ENCODE peak calls at places on chromosomes 6 and 20, in eight cellular contexts. B is GF-D8, S is cardiac muscle cell, V is GM12865, E is cardiac fibroblast, D is iris pigment epithelial cell, I is ovary, C is GM13977. U is an unnamed sample.

GRCh38 chr6:129340983-129341382 is 369.0 kb downstream of the ARHGAP18 start:
- DNase-seq in B (no peak), S (no peak), V (no peak), E (peak; percentile 96), D (peak; percentile 92), I (no peak), C (no peak), U (no peak)

GRCh38 chr20:17461941-17462340 is 69.2 kb downstream of the BFSP1 start:
- DNase-seq in B (no peak), S (no peak), V (no peak), E (no peak), D (no peak), I (no peak), C (no peak), U (no peak)

GRCh38 chr6:35360349-35361138 is 18.2 kb downstream of the PPARD start:
- DNase-seq in B (no peak), S (no peak), V (no peak), E (peak; percentile 40), D (peak; percentile 72), I (no peak), C (no peak), U (peak; percentile 54)

GRCh38 chr6:30876039-30876730 is 8.1 kb upstream of the DDR1 start:
- DNase-seq in B (no peak), S (no peak), V (peak; percentile 52), E (peak; percentile 94), D (peak; percentile 93), I (peak; percentile 81), C (no peak), U (no peak)

GRCh38 chr6:4675086-4675485 is 101.1 kb upstream of the CDYL start:
- DNase-seq in B (no peak), S (peak; percentile 11), V (no peak), E (no peak), D (no peak), I (no peak), C (no peak), U (no peak)

GRCh38 chr6:137873273-137873762 is 6.3 kb downstream of the TNFAIP3 start:
- DNase-seq in B (peak; percentile 67), S (no peak), V (peak; percentile 92), E (peak; percentile 97), D (peak; percentile 95), I (peak; percentile 81), C (peak; percentile 64), U (peak; percentile 75)

GRCh38 chr20:50067461-50067860 is 45.5 kb downstream of the UBE2V1 start:
- DNase-seq in B (no peak), S (no peak), V (no peak), E (no peak), D (no peak), I (no peak), C (no peak), U (no peak)

GRCh38 chr6:16704706-16705402 is 56.4 kb downstream of the ATXN1 start:
- DNase-seq in B (no peak), S (peak; percentile 42), V (peak; percentile 46), E (peak; percentile 36), D (peak; percentile 72), I (no peak), C (no peak), U (no peak)

GRCh38 chr6:113416166-113416565 is 441.0 kb upstream of the MARCKS start:
- DNase-seq in B (no peak), S (no peak), V (no peak), E (peak; percentile 37), D (no peak), I (no peak), C (no peak), U (no peak)

GRCh38 chr6:34362909-34363713 is 29.4 kb downstream of the NUDT3 start:
- DNase-seq in B (no peak), S (peak; percentile 42), V (peak; percentile 63), E (no peak), D (no peak), I (no peak), C (peak; percentile 40), U (no peak)

GRCh38 chr6:4632411-4632810 is 143.8 kb upstream of the CDYL start:
- DNase-seq in B (no peak), S (no peak), V (no peak), E (no peak), D (no peak), I (no peak), C (no peak), U (no peak)

GRCh38 chr6:76574746-76575145 is 502.3 kb upstream of the IMPG1 start:
- DNase-seq in B (no peak), S (peak; percentile 8), V (no peak), E (no peak), D (no peak), I (no peak), C (no peak), U (no peak)

GRCh38 chr20:13220194-13220856 is 749 bp upstream of the ISM1 start:
- DNase-seq in B (no peak), S (peak; percentile 69), V (no peak), E (peak; percentile 21), D (peak; percentile 15), I (no peak), C (peak; percentile 35), U (peak; percentile 80)

GRCh38 chr6:20497200-20497820 is 36.9 kb upstream of the CDKAL1 start:
- DNase-seq in B (no peak), S (no peak), V (no peak), E (peak; percentile 30), D (peak; percentile 81), I (no peak), C (no peak), U (no peak)

GRCh38 chr6:155224031-155224451 is 39.8 kb upstream of the CLDN20 start:
- DNase-seq in B (peak; percentile 14), S (no peak), V (peak; percentile 91), E (peak; percentile 74), D (peak; percentile 98), I (no peak), C (peak; percentile 81), U (no peak)

GRCh38 chr6:33749401-33749800 is 2.7 kb upstream of the IP6K3 start:
- DNase-seq in B (no peak), S (no peak), V (no peak), E (no peak), D (no peak), I (no peak), C (no peak), U (no peak)

GRCh38 chr20:46916244-46916603 is 21.6 kb downstream of the EYA2 start:
- DNase-seq in B (no peak), S (no peak), V (no peak), E (no peak), D (no peak), I (no peak), C (no peak), U (no peak)

GRCh38 chr6:148693882-148694484 is 52.8 kb upstream of the UST start:
- DNase-seq in B (peak; percentile 63), S (no peak), V (peak; percentile 59), E (no peak), D (peak; percentile 6), I (no peak), C (peak; percentile 54), U (no peak)

GRCh38 chr6:53960311-53960710 is 150.9 kb upstream of the MLIP start:
- DNase-seq in B (no peak), S (no peak), V (no peak), E (peak; percentile 17), D (peak; percentile 40), I (no peak), C (no peak), U (no peak)

GRCh38 chr6:28211840-28212509 is 13.1 kb upstream of the ZSCAN9 start:
- DNase-seq in B (no peak), S (no peak), V (peak; percentile 38), E (no peak), D (peak; percentile 12), I (no peak), C (no peak), U (no peak)

GRCh38 chr6:117840541-117840983 is 66.5 kb upstream of the SLC35F1 start:
- DNase-seq in B (peak; percentile 16), S (peak; percentile 70), V (peak; percentile 54), E (peak; percentile 39), D (peak; percentile 45), I (no peak), C (peak; percentile 25), U (no peak)